ENCODE peak calls at places on chromosomes 11 and 22, in five cellular contexts. D, C, O, J and X are unnamed samples.

GRCh38 chr22:46891382-46891951 is 129.0 kb downstream of the TBC1D22A start:
- DNase-seq in D (no peak), C (no peak), O (no peak), J (no peak), X (no peak)

GRCh38 chr22:43345356-43345755 is 2.2 kb upstream of the SCUBE1 start:
- DNase-seq in D (no peak), C (no peak), O (no peak), J (no peak), X (no peak)

GRCh38 chr11:72039108-72039850 is 40.6 kb downstream of the IL18BP start:
- DNase-seq in D (peak), C (peak), O (no peak), J (no peak), X (no peak)

GRCh38 chr22:27175444-27175843 is 518.1 kb downstream of the MIAT start:
- DNase-seq in D (no peak), C (peak), O (no peak), J (no peak), X (no peak)

GRCh38 chr11:34926101-34926830 is 9.8 kb downstream of the PDHX start:
- DNase-seq in D (no peak), C (peak), O (no peak), J (no peak), X (no peak)

GRCh38 chr11:91773090-91773489 is 451.5 kb upstream of the FAT3 start:
- DNase-seq in D (no peak), C (peak), O (no peak), J (no peak), X (no peak)

GRCh38 chr11:65224939-65225283 is 36.9 kb upstream of the POLA2 start:
- DNase-seq in D (peak), C (peak), O (no peak), J (no peak), X (peak)

GRCh38 chr11:75816561-75817239 is 1.7 kb downstream of the UVRAG start:
- DNase-seq in D (no peak), C (no peak), O (no peak), J (no peak), X (no peak)

GRCh38 chr11:16528639-16529038 is 172.3 kb upstream of the SOX6 start:
- DNase-seq in D (no peak), C (no peak), O (no peak), J (no peak), X (no peak)